ENCODE peak calls at places on chromosomes 1 and 21, in five cellular contexts. One of them, this sample, is unnamed.

GRCh38 chr1:29240400-29240837 is 4.1 kb downstream of the PTPRU start:
- DNase-seq in cardiac fibroblast: no peak
- DNase-seq in ovary: no peak
- DNase-seq in colonic mucosa: no peak
- DNase-seq in mesenchymal stem cell: peak; percentile 24
- DNase-seq in this sample: no peak

GRCh38 chr21:34180826-34181359 is 107.5 kb downstream of the MRPS6 start:
- DNase-seq in cardiac fibroblast: no peak
- DNase-seq in ovary: no peak
- DNase-seq in colonic mucosa: no peak
- DNase-seq in mesenchymal stem cell: no peak
- DNase-seq in this sample: no peak

GRCh38 chr21:38853421-38853919 is 47.7 kb downstream of the ETS2 start:
- DNase-seq in cardiac fibroblast: peak; percentile 99
- DNase-seq in ovary: no peak
- DNase-seq in colonic mucosa: peak; percentile 15
- DNase-seq in mesenchymal stem cell: peak; percentile 90
- DNase-seq in this sample: peak; percentile 96

GRCh38 chr1:3491291-3492246 is 37.1 kb downstream of the ARHGEF16 start:
- DNase-seq in cardiac fibroblast: peak; percentile 45
- DNase-seq in ovary: peak; percentile 90
- DNase-seq in colonic mucosa: peak; percentile 77
- DNase-seq in mesenchymal stem cell: peak; percentile 47
- DNase-seq in this sample: peak; percentile 33

GRCh38 chr1:226891846-226892533 is 21.6 kb downstream of the PSEN2 start:
- DNase-seq in cardiac fibroblast: peak; percentile 53
- DNase-seq in ovary: no peak
- DNase-seq in colonic mucosa: no peak
- DNase-seq in mesenchymal stem cell: peak; percentile 29
- DNase-seq in this sample: no peak

GRCh38 chr1:6001992-6002576 is 9.9 kb upstream of the NPHP4 start:
- DNase-seq in cardiac fibroblast: no peak
- DNase-seq in ovary: peak; percentile 38
- DNase-seq in colonic mucosa: no peak
- DNase-seq in mesenchymal stem cell: no peak
- DNase-seq in this sample: no peak

GRCh38 chr1:208052926-208053407 is 142.0 kb upstream of the CD34 start:
- DNase-seq in cardiac fibroblast: no peak
- DNase-seq in ovary: no peak
- DNase-seq in colonic mucosa: no peak
- DNase-seq in mesenchymal stem cell: no peak
- DNase-seq in this sample: no peak

GRCh38 chr1:94723899-94724298 is 96.3 kb upstream of the SLC44A3 start:
- DNase-seq in cardiac fibroblast: peak; percentile 53
- DNase-seq in ovary: no peak
- DNase-seq in colonic mucosa: no peak
- DNase-seq in mesenchymal stem cell: peak; percentile 73
- DNase-seq in this sample: no peak

GRCh38 chr1:118272884-118273283 is 87.9 kb upstream of the SPAG17 start:
- DNase-seq in cardiac fibroblast: no peak
- DNase-seq in ovary: no peak
- DNase-seq in colonic mucosa: no peak
- DNase-seq in mesenchymal stem cell: no peak
- DNase-seq in this sample: no peak

GRCh38 chr1:91732291-91732953 is 153.5 kb downstream of the TGFBR3 start:
- DNase-seq in cardiac fibroblast: peak; percentile 67
- DNase-seq in ovary: no peak
- DNase-seq in colonic mucosa: no peak
- DNase-seq in mesenchymal stem cell: peak; percentile 80
- DNase-seq in this sample: peak; percentile 85

GRCh38 chr1:113191579-113192076 is 118.6 kb downstream of the LRIG2 start:
- DNase-seq in cardiac fibroblast: peak; percentile 5
- DNase-seq in ovary: no peak
- DNase-seq in colonic mucosa: peak; percentile 51
- DNase-seq in mesenchymal stem cell: no peak
- DNase-seq in this sample: no peak

GRCh38 chr1:205504311-205505075 is at the start of gene CDK18:
- DNase-seq in cardiac fibroblast: no peak
- DNase-seq in ovary: peak; percentile 82
- DNase-seq in colonic mucosa: peak; percentile 95
- DNase-seq in mesenchymal stem cell: peak; percentile 55
- DNase-seq in this sample: no peak

GRCh38 chr1:201584510-201584991 is 45.6 kb downstream of the NAV1 start:
- DNase-seq in cardiac fibroblast: peak; percentile 73
- DNase-seq in ovary: no peak
- DNase-seq in colonic mucosa: peak; percentile 56
- DNase-seq in mesenchymal stem cell: peak; percentile 96
- DNase-seq in this sample: no peak

GRCh38 chr1:61186753-61187152 is 104.4 kb downstream of the NFIA start:
- DNase-seq in cardiac fibroblast: no peak
- DNase-seq in ovary: no peak
- DNase-seq in colonic mucosa: no peak
- DNase-seq in mesenchymal stem cell: no peak
- DNase-seq in this sample: no peak

GRCh38 chr1:221203224-221204054 is 324.2 kb downstream of the HLX start:
- DNase-seq in cardiac fibroblast: peak; percentile 84
- DNase-seq in ovary: peak; percentile 34
- DNase-seq in colonic mucosa: peak; percentile 81
- DNase-seq in mesenchymal stem cell: peak; percentile 75
- DNase-seq in this sample: peak; percentile 73

GRCh38 chr21:18369115-18369514 is 34.5 kb downstream of the TMPRSS15 start:
- DNase-seq in cardiac fibroblast: no peak
- DNase-seq in ovary: no peak
- DNase-seq in colonic mucosa: no peak
- DNase-seq in mesenchymal stem cell: peak; percentile 46
- DNase-seq in this sample: peak; percentile 39

GRCh38 chr1:39632491-39633417 is 6.7 kb downstream of the HEYL start:
- DNase-seq in cardiac fibroblast: peak; percentile 57
- DNase-seq in ovary: peak; percentile 89
- DNase-seq in colonic mucosa: peak; percentile 37
- DNase-seq in mesenchymal stem cell: peak; percentile 75
- DNase-seq in this sample: peak; percentile 53

GRCh38 chr1:159000627-159001026 is 9.1 kb upstream of the IFI16 start:
- DNase-seq in cardiac fibroblast: peak; percentile 95
- DNase-seq in ovary: peak; percentile 88
- DNase-seq in colonic mucosa: peak; percentile 75
- DNase-seq in mesenchymal stem cell: peak; percentile 93
- DNase-seq in this sample: peak; percentile 95

GRCh38 chr1:12057382-12057781 is 5.7 kb upstream of the TNFRSF8 start:
- DNase-seq in cardiac fibroblast: peak; percentile 35
- DNase-seq in ovary: no peak
- DNase-seq in colonic mucosa: no peak
- DNase-seq in mesenchymal stem cell: no peak
- DNase-seq in this sample: no peak

GRCh38 chr1:60000625-60001024 is 72.9 kb downstream of the C1orf87 start:
- DNase-seq in cardiac fibroblast: no peak
- DNase-seq in ovary: no peak
- DNase-seq in colonic mucosa: no peak
- DNase-seq in mesenchymal stem cell: no peak
- DNase-seq in this sample: no peak

GRCh38 chr1:42922687-42923366 is 35.8 kb downstream of the SLC2A1 start:
- DNase-seq in cardiac fibroblast: peak; percentile 73
- DNase-seq in ovary: no peak
- DNase-seq in colonic mucosa: peak; percentile 69
- DNase-seq in mesenchymal stem cell: peak; percentile 79
- DNase-seq in this sample: peak; percentile 73

GRCh38 chr1:243470492-243470891 is 214.7 kb downstream of the SDCCAG8 start:
- DNase-seq in cardiac fibroblast: no peak
- DNase-seq in ovary: no peak
- DNase-seq in colonic mucosa: no peak
- DNase-seq in mesenchymal stem cell: no peak
- DNase-seq in this sample: no peak

GRCh38 chr1:48107516-48107915 is 110.3 kb upstream of the TRABD2B start:
- DNase-seq in cardiac fibroblast: no peak
- DNase-seq in ovary: no peak
- DNase-seq in colonic mucosa: no peak
- DNase-seq in mesenchymal stem cell: no peak
- DNase-seq in this sample: no peak

GRCh38 chr1:91770675-91771074 is 115.3 kb downstream of the TGFBR3 start:
- DNase-seq in cardiac fibroblast: no peak
- DNase-seq in ovary: no peak
- DNase-seq in colonic mucosa: no peak
- DNase-seq in mesenchymal stem cell: no peak
- DNase-seq in this sample: no peak

GRCh38 chr21:30306821-30307330 is 13.2 kb downstream of the KRTAP26-1 start:
- DNase-seq in cardiac fibroblast: no peak
- DNase-seq in ovary: no peak
- DNase-seq in colonic mucosa: no peak
- DNase-seq in mesenchymal stem cell: no peak
- DNase-seq in this sample: no peak

GRCh38 chr1:97365026-97365425 is 555.8 kb downstream of the DPYD start:
- DNase-seq in cardiac fibroblast: peak; percentile 41
- DNase-seq in ovary: no peak
- DNase-seq in colonic mucosa: no peak
- DNase-seq in mesenchymal stem cell: no peak
- DNase-seq in this sample: peak; percentile 30

GRCh38 chr1:185348296-185348695 is 31.3 kb upstream of the IVNS1ABP start:
- DNase-seq in cardiac fibroblast: no peak
- DNase-seq in ovary: no peak
- DNase-seq in colonic mucosa: no peak
- DNase-seq in mesenchymal stem cell: no peak
- DNase-seq in this sample: no peak

DNA sequence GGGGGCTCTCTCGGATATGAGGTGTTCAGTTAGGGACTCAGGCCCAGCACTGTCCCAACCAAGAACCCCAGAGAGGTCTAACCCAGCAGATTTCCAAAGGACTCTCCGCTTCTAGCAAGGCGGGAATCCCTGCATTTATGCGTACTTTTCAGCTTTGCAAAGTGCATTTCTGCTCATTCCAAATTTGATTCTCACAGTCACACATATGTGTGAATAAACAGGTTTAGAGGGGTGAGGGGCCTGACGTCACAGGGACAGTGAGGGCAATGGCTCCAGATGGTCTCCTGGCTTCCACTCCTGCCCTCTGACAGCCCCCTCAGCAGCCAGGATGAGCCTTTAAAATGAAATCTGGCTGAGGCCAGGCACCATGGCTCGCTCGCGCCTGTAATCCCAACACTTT is 921 bp upstream of the ECE1 start:
- DNase-seq in cardiac fibroblast: no peak
- DNase-seq in ovary: no peak
- DNase-seq in colonic mucosa: no peak
- DNase-seq in mesenchymal stem cell: no peak
- DNase-seq in this sample: no peak
- H3K4me3 ChIP-seq in cardiac fibroblast: no peak overlapping the region
- H3K4me3 ChIP-seq in ovary: no peak overlapping the region
- H3K4me3 ChIP-seq in colonic mucosa: no peak overlapping the region
- H3K4me3 ChIP-seq in mesenchymal stem cell: no peak overlapping the region
- H3K4me3 ChIP-seq in this sample: no peak overlapping the region

GRCh38 chr1:103525114-103525606 is 339 bp upstream of the RNPC3 start:
- DNase-seq in cardiac fibroblast: peak; percentile 60
- DNase-seq in ovary: no peak
- DNase-seq in colonic mucosa: no peak
- DNase-seq in mesenchymal stem cell: peak; percentile 70
- DNase-seq in this sample: peak; percentile 60
- H3K4me3 ChIP-seq in cardiac fibroblast: peak overlapping the region; percentile 26
- H3K4me3 ChIP-seq in ovary: peak overlapping the region; percentile 27
- H3K4me3 ChIP-seq in colonic mucosa: no peak overlapping the region
- H3K4me3 ChIP-seq in mesenchymal stem cell: peak overlapping the region; percentile 74
- H3K4me3 ChIP-seq in this sample: peak overlapping the region; percentile 31

DNA sequence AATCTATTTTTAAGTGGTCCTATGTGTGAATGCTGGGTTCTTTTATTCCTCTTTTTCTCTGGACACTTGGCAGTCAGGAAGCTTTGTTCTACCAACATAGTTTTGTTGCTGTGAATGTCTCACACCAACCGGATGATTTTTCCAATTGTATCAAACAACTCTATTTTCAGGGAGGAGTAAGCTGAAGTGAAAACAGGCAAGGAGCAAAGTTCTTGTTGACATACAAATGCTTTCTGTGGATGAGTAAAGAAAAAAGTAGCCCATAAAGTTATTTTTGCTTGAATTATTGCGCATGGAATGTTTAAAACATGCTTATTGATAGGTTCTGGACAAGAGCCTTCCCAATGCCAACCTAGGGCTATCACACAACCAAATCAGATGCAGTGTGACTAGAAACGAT is 4.4 kb downstream of the IER5 start:
- DNase-seq in cardiac fibroblast: no peak
- DNase-seq in ovary: no peak
- DNase-seq in colonic mucosa: no peak
- DNase-seq in mesenchymal stem cell: no peak
- DNase-seq in this sample: no peak
- H3K4me3 ChIP-seq in cardiac fibroblast: no peak overlapping the region
- H3K4me3 ChIP-seq in ovary: no peak overlapping the region
- H3K4me3 ChIP-seq in colonic mucosa: no peak overlapping the region
- H3K4me3 ChIP-seq in mesenchymal stem cell: peak overlapping the region; percentile 43
- H3K4me3 ChIP-seq in this sample: no peak overlapping the region

GRCh38 chr21:41369105-41369914 is 7.5 kb downstream of the MX2 start:
- DNase-seq in cardiac fibroblast: peak; percentile 3
- DNase-seq in ovary: peak; percentile 53
- DNase-seq in colonic mucosa: no peak
- DNase-seq in mesenchymal stem cell: peak; percentile 30
- DNase-seq in this sample: no peak

GRCh38 chr21:41371698-41372030 is 9.8 kb downstream of the MX2 start:
- DNase-seq in cardiac fibroblast: no peak
- DNase-seq in ovary: no peak
- DNase-seq in colonic mucosa: no peak
- DNase-seq in mesenchymal stem cell: no peak
- DNase-seq in this sample: no peak

GRCh38 chr21:41368361-41369104 is 6.7 kb downstream of the MX2 start:
- DNase-seq in cardiac fibroblast: no peak
- DNase-seq in ovary: no peak
- DNase-seq in colonic mucosa: no peak
- DNase-seq in mesenchymal stem cell: no peak
- DNase-seq in this sample: no peak

GRCh38 chr21:41370840-41371697 is 9.2 kb downstream of the MX2 start:
- DNase-seq in cardiac fibroblast: no peak
- DNase-seq in ovary: no peak
- DNase-seq in colonic mucosa: no peak
- DNase-seq in mesenchymal stem cell: no peak
- DNase-seq in this sample: no peak

DNA sequence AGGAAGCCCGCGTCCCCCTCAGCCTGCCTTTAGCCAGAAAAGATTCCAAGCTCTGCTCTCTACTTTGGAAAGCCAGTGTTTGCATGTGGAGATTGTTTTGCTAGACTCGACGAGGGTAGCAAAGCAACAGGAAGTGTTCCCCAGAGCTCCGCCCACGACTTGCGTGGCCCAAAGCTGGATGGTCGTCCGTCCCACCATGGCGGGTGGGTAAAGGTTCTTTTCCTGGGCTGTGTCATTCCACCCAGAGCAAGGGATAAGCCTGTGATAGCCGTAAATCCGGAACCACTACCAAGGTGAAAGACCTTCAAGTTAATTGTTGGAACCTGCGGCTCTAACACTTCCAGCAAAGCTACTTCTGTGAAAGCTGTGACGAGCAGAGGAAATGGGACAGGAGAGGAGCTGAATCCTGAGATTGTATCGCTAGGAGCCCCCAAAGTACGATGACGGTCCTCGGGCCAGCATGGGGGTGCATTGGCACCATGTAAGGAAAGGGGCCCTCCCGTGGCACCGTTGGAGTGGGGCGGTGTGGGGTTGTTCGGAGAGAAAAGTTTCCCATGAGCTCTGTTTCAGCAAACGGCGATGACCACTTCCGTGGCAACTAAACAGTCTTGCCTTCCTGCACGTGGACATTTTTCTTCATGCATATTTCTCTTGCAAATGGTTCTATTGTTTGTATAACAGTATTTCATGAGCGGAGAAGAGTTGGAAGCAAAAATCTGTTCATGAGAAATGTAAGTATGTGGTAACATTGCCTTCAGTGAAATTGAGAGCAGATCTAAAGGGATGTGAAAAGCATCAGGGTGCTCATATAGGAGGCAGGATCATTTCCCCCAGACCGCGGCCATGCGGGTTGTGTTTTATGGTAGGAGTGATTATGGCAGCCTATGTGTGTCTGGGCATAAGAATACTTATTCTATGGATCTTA is 8.3 kb downstream of the MX2 start:
- DNase-seq in cardiac fibroblast: no peak
- DNase-seq in ovary: no peak
- DNase-seq in colonic mucosa: no peak
- DNase-seq in mesenchymal stem cell: peak; percentile 10
- DNase-seq in this sample: no peak
- H3K4me3 ChIP-seq in cardiac fibroblast: no peak overlapping the region
- H3K4me3 ChIP-seq in ovary: peak overlapping the region; percentile 3
- H3K4me3 ChIP-seq in colonic mucosa: peak overlapping the region; percentile 19
- H3K4me3 ChIP-seq in mesenchymal stem cell: no peak overlapping the region
- H3K4me3 ChIP-seq in this sample: no peak overlapping the region